ENCODE peak calls at places on chromosomes 2 and 18, in nine cellular contexts. O, R, E, C, V, M, G, N and T are unnamed samples.
A peak's percentile ranks its signal among the peaks of the same experiment; 100 is the strongest.

GRCh38 chr2:132670961-132671781 is 1.2 kb upstream of the LYPD1 start:
- DNase-seq in O (peak; percentile 40), R (peak; percentile 38), E (peak; percentile 63), C (no peak), V (peak; percentile 95), M (no peak), G (peak; percentile 97), N (no peak), T (peak; percentile 98)

GRCh38 chr18:35728676-35729075 is 147.1 kb downstream of the GALNT1 start:
- DNase-seq in O (no peak), R (no peak), E (no peak), C (no peak), V (no peak), M (no peak), G (no peak), N (no peak), T (peak; percentile 12)

GRCh38 chr2:239550336-239550735 is 149.5 kb upstream of the HDAC4 start:
- DNase-seq in O (no peak), R (no peak), E (no peak), C (no peak), V (no peak), M (no peak), G (no peak), N (no peak), T (no peak)

GRCh38 chr2:207163815-207164747 is 1.7 kb downstream of the KLF7 start:
- DNase-seq in O (peak; percentile 64), R (no peak), E (no peak), C (no peak), V (peak; percentile 59), M (no peak), G (peak; percentile 48), N (no peak), T (peak; percentile 57)

GRCh38 chr18:24913507-24914147 is 438.3 kb downstream of the ZNF521 start:
- DNase-seq in O (no peak), R (no peak), E (no peak), C (no peak), V (no peak), M (no peak), G (no peak), N (no peak), T (no peak)

GRCh38 chr2:17506736-17507616 is 11.3 kb downstream of the RAD51AP2 start:
- DNase-seq in O (no peak), R (no peak), E (no peak), C (no peak), V (no peak), M (no peak), G (no peak), N (no peak), T (no peak)

GRCh38 chr18:858016-858415 is 46.0 kb upstream of the YES1 start:
- DNase-seq in O (no peak), R (no peak), E (no peak), C (no peak), V (no peak), M (no peak), G (no peak), N (no peak), T (peak; percentile 73)

GRCh38 chr2:104849618-104850097 is 4.3 kb upstream of the POU3F3 start:
- DNase-seq in O (peak; percentile 51), R (peak; percentile 15), E (peak; percentile 78), C (peak; percentile 56), V (peak; percentile 84), M (peak; percentile 57), G (peak; percentile 45), N (no peak), T (peak; percentile 59)

GRCh38 chr18:23887493-23887892 is 127.1 kb upstream of the TTC39C start:
- DNase-seq in O (peak; percentile 66), R (peak; percentile 20), E (no peak), C (no peak), V (no peak), M (no peak), G (peak; percentile 15), N (no peak), T (peak; percentile 68)

GRCh38 chr18:43932140-43932539 is 654.9 kb upstream of the SYT4 start:
- DNase-seq in O (no peak), R (no peak), E (no peak), C (no peak), V (no peak), M (no peak), G (peak; percentile 13), N (no peak), T (no peak)

GRCh38 chr2:170813611-170814550 is 2.8 kb upstream of the GAD1 start:
- DNase-seq in O (no peak), R (peak; percentile 5), E (peak; percentile 86), C (no peak), V (peak; percentile 70), M (no peak), G (peak; percentile 44), N (peak; percentile 35), T (peak; percentile 56)

GRCh38 chr18:58308463-58308862 is 264.4 kb downstream of the NEDD4L start:
- DNase-seq in O (no peak), R (no peak), E (no peak), C (no peak), V (no peak), M (no peak), G (no peak), N (no peak), T (no peak)

GRCh38 chr2:216232721-216233120 is 123.6 kb downstream of the XRCC5 start:
- DNase-seq in O (no peak), R (no peak), E (no peak), C (no peak), V (no peak), M (no peak), G (no peak), N (no peak), T (no peak)

GRCh38 chr2:178553047-178553446 is 72.8 kb downstream of the PLEKHA3 start:
- DNase-seq in O (no peak), R (peak; percentile 4), E (no peak), C (no peak), V (peak; percentile 70), M (no peak), G (peak; percentile 89), N (no peak), T (peak; percentile 80)